ENCODE peak calls at places on chromosomes 4 and X, in six cellular contexts. One of them, this sample, is unnamed.

GRCh38 chrX:1483843-1484637 is 31.3 kb upstream of the ASMTL start:
- DNase-seq in foreskin fibroblast: no peak
- DNase-seq in fibroblast of lung: no peak
- DNase-seq in H1: no peak
- DNase-seq in heart left ventricle: no peak
- DNase-seq in suprapubic skin: peak
- DNase-seq in this sample: no peak

GRCh38 chrX:31266172-31267076 is 194.6 kb upstream of the FTHL17 start:
- DNase-seq in foreskin fibroblast: peak
- DNase-seq in fibroblast of lung: no peak
- DNase-seq in H1: peak
- DNase-seq in heart left ventricle: peak
- DNase-seq in suprapubic skin: peak
- DNase-seq in this sample: no peak

GRCh38 chr4:55080174-55080865 is 45.1 kb downstream of the KDR start:
- DNase-seq in foreskin fibroblast: peak
- DNase-seq in fibroblast of lung: peak
- DNase-seq in H1: no peak
- DNase-seq in heart left ventricle: no peak
- DNase-seq in suprapubic skin: no peak
- DNase-seq in this sample: no peak

GRCh38 chrX:15930585-15930984 is 76.0 kb upstream of the AP1S2 start:
- DNase-seq in foreskin fibroblast: peak
- DNase-seq in fibroblast of lung: peak
- DNase-seq in H1: no peak
- DNase-seq in heart left ventricle: no peak
- DNase-seq in suprapubic skin: no peak
- DNase-seq in this sample: no peak

GRCh38 chr4:99746443-99746842 is 70.2 kb upstream of the DAPP1 start:
- DNase-seq in foreskin fibroblast: no peak
- DNase-seq in fibroblast of lung: no peak
- DNase-seq in H1: no peak
- DNase-seq in heart left ventricle: no peak
- DNase-seq in suprapubic skin: no peak
- DNase-seq in this sample: no peak

GRCh38 chr4:16140520-16141249 is 56.9 kb upstream of the PROM1 start:
- DNase-seq in foreskin fibroblast: peak
- DNase-seq in fibroblast of lung: peak
- DNase-seq in H1: no peak
- DNase-seq in heart left ventricle: no peak
- DNase-seq in suprapubic skin: no peak
- DNase-seq in this sample: no peak

GRCh38 chrX:101491943-101492342 is 6.7 kb downstream of the ARMCX4 start:
- DNase-seq in foreskin fibroblast: no peak
- DNase-seq in fibroblast of lung: no peak
- DNase-seq in H1: no peak
- DNase-seq in heart left ventricle: no peak
- DNase-seq in suprapubic skin: no peak
- DNase-seq in this sample: no peak

GRCh38 chrX:48648299-48648698 is 35.3 kb upstream of the WAS start:
- DNase-seq in foreskin fibroblast: peak
- DNase-seq in fibroblast of lung: peak
- DNase-seq in H1: peak
- DNase-seq in heart left ventricle: no peak
- DNase-seq in suprapubic skin: no peak
- DNase-seq in this sample: no peak

GRCh38 chr4:48483006-48483776 is at the start of gene SLC10A4:
- DNase-seq in foreskin fibroblast: no peak
- DNase-seq in fibroblast of lung: no peak
- DNase-seq in H1: peak
- DNase-seq in heart left ventricle: no peak
- DNase-seq in suprapubic skin: no peak
- DNase-seq in this sample: no peak

GRCh38 chrX:14630724-14631123 is 101.4 kb downstream of the GLRA2 start:
- DNase-seq in foreskin fibroblast: peak
- DNase-seq in fibroblast of lung: no peak
- DNase-seq in H1: no peak
- DNase-seq in heart left ventricle: no peak
- DNase-seq in suprapubic skin: no peak
- DNase-seq in this sample: no peak

GRCh38 chr4:83771113-83771705 is 235.3 kb downstream of the GPAT3 start:
- DNase-seq in foreskin fibroblast: peak
- DNase-seq in fibroblast of lung: peak
- DNase-seq in H1: peak
- DNase-seq in heart left ventricle: no peak
- DNase-seq in suprapubic skin: no peak
- DNase-seq in this sample: no peak

GRCh38 chr4:105280338-105280809 is 133.7 kb downstream of the TET2 start:
- DNase-seq in foreskin fibroblast: peak
- DNase-seq in fibroblast of lung: peak
- DNase-seq in H1: no peak
- DNase-seq in heart left ventricle: no peak
- DNase-seq in suprapubic skin: no peak
- DNase-seq in this sample: no peak

GRCh38 chr4:37902738-37903693 is 12.1 kb downstream of the TBC1D1 start:
- DNase-seq in foreskin fibroblast: no peak
- DNase-seq in fibroblast of lung: no peak
- DNase-seq in H1: no peak
- DNase-seq in heart left ventricle: no peak
- DNase-seq in suprapubic skin: no peak
- DNase-seq in this sample: no peak
- TF ChIP-seq CTCF in foreskin fibroblast: no peak
- TF ChIP-seq CTCF in fibroblast of lung: no peak
- TF ChIP-seq CTCF in H1: no peak
- TF ChIP-seq CTCF in heart left ventricle: no peak
- TF ChIP-seq CTCF in suprapubic skin: no peak
- TF ChIP-seq CTCF in this sample: no peak

GRCh38 chr4:39435875-39436563 is 22.7 kb downstream of the RPL9 start:
- DNase-seq in foreskin fibroblast: no peak
- DNase-seq in fibroblast of lung: no peak
- DNase-seq in H1: no peak
- DNase-seq in heart left ventricle: no peak
- DNase-seq in suprapubic skin: no peak
- DNase-seq in this sample: no peak
- TF ChIP-seq CTCF in foreskin fibroblast: no peak
- TF ChIP-seq CTCF in fibroblast of lung: no peak
- TF ChIP-seq CTCF in H1: peak
- TF ChIP-seq CTCF in heart left ventricle: no peak
- TF ChIP-seq CTCF in suprapubic skin: no peak
- TF ChIP-seq CTCF in this sample: no peak

GRCh38 chr4:102627831-102628523 is 126.8 kb downstream of the NFKB1 start:
- DNase-seq in foreskin fibroblast: peak
- DNase-seq in fibroblast of lung: peak
- DNase-seq in H1: no peak
- DNase-seq in heart left ventricle: no peak
- DNase-seq in suprapubic skin: no peak
- DNase-seq in this sample: no peak

GRCh38 chr4:102629686-102630085 is 128.5 kb downstream of the NFKB1 start:
- DNase-seq in foreskin fibroblast: no peak
- DNase-seq in fibroblast of lung: no peak
- DNase-seq in H1: no peak
- DNase-seq in heart left ventricle: no peak
- DNase-seq in suprapubic skin: no peak
- DNase-seq in this sample: no peak

GRCh38 chr4:102631616-102632015 is 129.2 kb downstream of the MANBA start:
- DNase-seq in foreskin fibroblast: no peak
- DNase-seq in fibroblast of lung: no peak
- DNase-seq in H1: no peak
- DNase-seq in heart left ventricle: no peak
- DNase-seq in suprapubic skin: no peak
- DNase-seq in this sample: no peak

GRCh38 chr4:102633100-102633499 is 127.7 kb downstream of the MANBA start:
- DNase-seq in foreskin fibroblast: no peak
- DNase-seq in fibroblast of lung: no peak
- DNase-seq in H1: no peak
- DNase-seq in heart left ventricle: no peak
- DNase-seq in suprapubic skin: no peak
- DNase-seq in this sample: no peak

DNA sequence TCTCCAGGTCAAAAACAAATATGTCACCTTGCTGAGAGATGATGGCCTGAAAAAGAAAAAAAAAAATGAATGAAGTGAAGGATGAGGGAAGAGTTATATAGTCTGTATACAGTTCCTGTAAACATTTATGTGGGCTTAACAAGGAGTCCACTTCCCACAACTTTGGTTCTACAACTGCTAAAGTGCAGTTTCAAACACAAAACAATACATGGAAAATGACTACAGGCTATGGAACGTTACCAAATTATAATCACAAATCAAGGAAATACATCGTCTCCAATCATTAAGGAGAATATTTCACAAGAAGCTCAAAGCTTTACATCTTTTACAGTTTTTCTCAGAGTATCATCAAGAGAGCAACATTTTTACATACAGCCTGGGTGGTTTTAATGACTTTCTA is 128.5 kb downstream of the MANBA start:
- DNase-seq in foreskin fibroblast: no peak
- DNase-seq in fibroblast of lung: no peak
- DNase-seq in H1: no peak
- DNase-seq in heart left ventricle: no peak
- DNase-seq in suprapubic skin: no peak
- DNase-seq in this sample: no peak
- TF ChIP-seq CTCF in foreskin fibroblast: no peak
- TF ChIP-seq CTCF in fibroblast of lung: no peak
- TF ChIP-seq CTCF in H1: no peak
- TF ChIP-seq CTCF in heart left ventricle: no peak
- TF ChIP-seq CTCF in suprapubic skin: no peak
- TF ChIP-seq CTCF in this sample: no peak

GRCh38 chrX:124860736-124861135 is 458.9 kb upstream of the TEX13C start:
- DNase-seq in foreskin fibroblast: no peak
- DNase-seq in fibroblast of lung: no peak
- DNase-seq in H1: no peak
- DNase-seq in heart left ventricle: no peak
- DNase-seq in suprapubic skin: no peak
- DNase-seq in this sample: no peak

GRCh38 chrX:124862304-124862703 is 457.4 kb upstream of the TEX13C start:
- DNase-seq in foreskin fibroblast: no peak
- DNase-seq in fibroblast of lung: no peak
- DNase-seq in H1: no peak
- DNase-seq in heart left ventricle: no peak
- DNase-seq in suprapubic skin: no peak
- DNase-seq in this sample: no peak

DNA sequence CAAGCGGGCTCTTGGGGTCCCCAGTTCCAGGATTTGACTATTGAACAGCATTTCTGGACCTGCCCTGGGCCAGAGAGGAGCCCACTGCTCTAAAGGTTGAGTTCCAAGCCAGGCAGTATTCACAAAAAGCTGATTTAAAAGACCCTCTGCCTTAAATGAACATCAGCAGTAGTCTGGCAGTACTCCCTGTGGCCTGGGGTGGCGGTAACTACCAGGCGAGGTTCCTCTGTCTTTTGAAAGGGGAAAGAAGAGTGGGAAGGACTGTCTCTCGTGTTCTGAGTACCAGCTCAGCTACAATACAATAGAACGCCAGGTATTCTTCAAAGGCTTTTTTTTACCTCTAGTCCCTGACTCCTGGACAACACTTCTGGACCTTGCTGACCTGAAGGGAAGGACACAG is 456.4 kb upstream of the TEX13C start:
- DNase-seq in foreskin fibroblast: no peak
- DNase-seq in fibroblast of lung: no peak
- DNase-seq in H1: no peak
- DNase-seq in heart left ventricle: no peak
- DNase-seq in suprapubic skin: no peak
- DNase-seq in this sample: no peak
- TF ChIP-seq CTCF in foreskin fibroblast: no peak
- TF ChIP-seq CTCF in fibroblast of lung: no peak
- TF ChIP-seq CTCF in H1: peak
- TF ChIP-seq CTCF in heart left ventricle: no peak
- TF ChIP-seq CTCF in suprapubic skin: no peak
- TF ChIP-seq CTCF in this sample: no peak

GRCh38 chr4:72302981-72303704 is 265.9 kb downstream of the ADAMTS3 start:
- DNase-seq in foreskin fibroblast: peak
- DNase-seq in fibroblast of lung: peak
- DNase-seq in H1: peak
- DNase-seq in heart left ventricle: no peak
- DNase-seq in suprapubic skin: no peak
- DNase-seq in this sample: no peak
- TF ChIP-seq CTCF in foreskin fibroblast: peak
- TF ChIP-seq CTCF in fibroblast of lung: peak
- TF ChIP-seq CTCF in H1: peak
- TF ChIP-seq CTCF in heart left ventricle: peak
- TF ChIP-seq CTCF in suprapubic skin: peak
- TF ChIP-seq CTCF in this sample: no peak

GRCh38 chrX:119880076-119880475 is 8.4 kb downstream of the NDUFA1 start:
- DNase-seq in foreskin fibroblast: no peak
- DNase-seq in fibroblast of lung: no peak
- DNase-seq in H1: no peak
- DNase-seq in heart left ventricle: no peak
- DNase-seq in suprapubic skin: no peak
- DNase-seq in this sample: no peak

GRCh38 chrX:119885554-119886428 is 9.9 kb upstream of the AKAP14 start:
- DNase-seq in foreskin fibroblast: no peak
- DNase-seq in fibroblast of lung: peak
- DNase-seq in H1: no peak
- DNase-seq in heart left ventricle: no peak
- DNase-seq in suprapubic skin: no peak
- DNase-seq in this sample: no peak

GRCh38 chrX:119878740-119879139 is 7.1 kb downstream of the NDUFA1 start:
- DNase-seq in foreskin fibroblast: no peak
- DNase-seq in fibroblast of lung: no peak
- DNase-seq in H1: no peak
- DNase-seq in heart left ventricle: no peak
- DNase-seq in suprapubic skin: no peak
- DNase-seq in this sample: no peak

GRCh38 chrX:119880552-119881437 is 9.2 kb downstream of the NDUFA1 start:
- DNase-seq in foreskin fibroblast: peak
- DNase-seq in fibroblast of lung: peak
- DNase-seq in H1: no peak
- DNase-seq in heart left ventricle: no peak
- DNase-seq in suprapubic skin: no peak
- DNase-seq in this sample: no peak
- TF ChIP-seq CTCF in foreskin fibroblast: peak
- TF ChIP-seq CTCF in fibroblast of lung: peak
- TF ChIP-seq CTCF in H1: peak
- TF ChIP-seq CTCF in heart left ventricle: peak
- TF ChIP-seq CTCF in suprapubic skin: peak
- TF ChIP-seq CTCF in this sample: no peak

DNA sequence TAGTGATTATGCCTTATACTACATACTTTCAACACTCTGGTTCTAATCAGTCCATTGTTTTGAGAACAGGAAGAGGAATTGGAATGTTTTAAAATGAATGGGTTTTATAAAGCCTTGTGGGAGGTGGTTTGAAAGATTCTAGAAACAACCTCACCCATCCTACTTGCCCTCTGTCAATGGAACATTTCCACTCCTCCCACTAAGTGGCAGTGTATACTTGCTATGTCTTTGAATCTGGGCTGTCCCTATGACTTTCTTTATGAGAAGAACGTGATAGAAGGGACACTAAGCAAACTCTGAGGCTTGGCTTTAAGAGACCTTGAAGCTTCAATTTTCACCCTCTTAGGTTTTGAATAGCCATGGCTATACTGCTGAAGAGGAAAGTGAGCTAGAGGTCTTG is 611.2 kb downstream of the PPP4R3C start:
- DNase-seq in foreskin fibroblast: peak
- DNase-seq in fibroblast of lung: peak
- DNase-seq in H1: no peak
- DNase-seq in heart left ventricle: no peak
- DNase-seq in suprapubic skin: no peak
- DNase-seq in this sample: no peak
- TF ChIP-seq CTCF in foreskin fibroblast: no peak
- TF ChIP-seq CTCF in fibroblast of lung: no peak
- TF ChIP-seq CTCF in H1: peak
- TF ChIP-seq CTCF in heart left ventricle: no peak
- TF ChIP-seq CTCF in suprapubic skin: no peak
- TF ChIP-seq CTCF in this sample: no peak

This sample was measured in omental fat pad.